ENCODE peak calls at places on chromosomes 3 and 15, in four cellular contexts. S is heart left ventricle, D is cardiac muscle cell, I is aorta. Y is an unnamed sample.

GRCh38 chr3:194120789-194121770 is 14.9 kb upstream of the HES1 start:
- DNase-seq in S (no peak), D (no peak), I (no peak), Y (no peak)

GRCh38 chr15:57680021-57680420 is 26.5 kb upstream of the POLR2M start:
- DNase-seq in S (no peak), D (no peak), I (no peak), Y (no peak)

GRCh38 chr15:95409924-95410323 is 920.6 kb upstream of the NR2F2 start:
- DNase-seq in S (no peak), D (no peak), I (no peak), Y (no peak)

GRCh38 chr3:120449701-120450216 is 1.0 kb downstream of the FSTL1 start:
- DNase-seq in S (no peak), D (peak; percentile 37), I (no peak), Y (no peak)

GRCh38 chr15:98519767-98520166 is 128.6 kb upstream of the IGF1R start:
- DNase-seq in S (no peak), D (no peak), I (no peak), Y (no peak)

GRCh38 chr3:122681294-122682015 is 816 bp downstream of the PARP14 start:
- DNase-seq in S (no peak), D (no peak), I (no peak), Y (no peak)

GRCh38 chr3:63015614-63016016 is 140.4 kb upstream of the CADPS start:
- DNase-seq in S (no peak), D (peak; percentile 42), I (no peak), Y (no peak)

GRCh38 chr15:76198456-76199105 is 112.7 kb downstream of the ETFA start:
- DNase-seq in S (no peak), D (no peak), I (no peak), Y (no peak)

GRCh38 chr15:34358367-34358766 is 8.6 kb downstream of the LPCAT4 start:
- DNase-seq in S (no peak), D (no peak), I (no peak), Y (no peak)

GRCh38 chr15:75799190-75799589 is 44.1 kb upstream of the UBE2Q2 start:
- DNase-seq in S (no peak), D (no peak), I (no peak), Y (no peak)

GRCh38 chr3:136862611-136862951 is 573 bp downstream of the NCK1 start:
- DNase-seq in S (peak; percentile 46), D (peak; percentile 62), I (peak; percentile 81), Y (peak; percentile 75)

GRCh38 chr3:56131976-56132590 is 336.2 kb downstream of the ERC2 start:
- DNase-seq in S (no peak), D (no peak), I (no peak), Y (no peak)

GRCh38 chr3:112976001-112976400 is 1.1 kb upstream of the CD200R1 start:
- DNase-seq in S (no peak), D (no peak), I (no peak), Y (no peak)

GRCh38 chr3:42090973-42091731 is at the start of gene TRAK1:
- DNase-seq in S (peak; percentile 37), D (no peak), I (no peak), Y (no peak)

GRCh38 chr15:41966414-41966812 is 5.9 kb downstream of the EHD4 start:
- DNase-seq in S (no peak), D (no peak), I (peak; percentile 33), Y (no peak)

GRCh38 chr3:106765342-106765741 is 611.9 kb upstream of the CCDC54 start:
- DNase-seq in S (no peak), D (no peak), I (no peak), Y (no peak)

GRCh38 chr15:74375303-74375693 is 7.9 kb upstream of the CYP11A1 start:
- DNase-seq in S (peak; percentile 71), D (peak; percentile 86), I (peak; percentile 93), Y (peak; percentile 84)

GRCh38 chr3:78519281-78519680 is 1248.5 kb downstream of the ROBO1 start:
- DNase-seq in S (no peak), D (no peak), I (no peak), Y (no peak)

GRCh38 chr15:75733761-75734651 is 21.4 kb upstream of the CSPG4 start:
- DNase-seq in S (no peak), D (no peak), I (no peak), Y (no peak)

GRCh38 chr15:81170504-81170903 is 26.2 kb upstream of the IL16 start:
- DNase-seq in S (no peak), D (no peak), I (no peak), Y (no peak)

GRCh38 chr15:79858469-79858868 is 38.3 kb downstream of the MTHFS start:
- DNase-seq in S (no peak), D (no peak), I (no peak), Y (no peak)

GRCh38 chr3:11643212-11644087 is at the start of gene VGLL4:
- DNase-seq in S (peak; percentile 90), D (peak; percentile 97), I (peak; percentile 94), Y (peak; percentile 84)

GRCh38 chr3:30602946-30603345 is 3.5 kb upstream of the TGFBR2 start:
- DNase-seq in S (no peak), D (no peak), I (no peak), Y (no peak)

GRCh38 chr3:171297951-171298350 is 162.3 kb downstream of the TNIK start:
- DNase-seq in S (no peak), D (no peak), I (no peak), Y (no peak)

GRCh38 chr3:114223146-114223545 is 14.2 kb downstream of the ZNF80 start:
- DNase-seq in S (no peak), D (no peak), I (no peak), Y (no peak)

GRCh38 chr3:55157736-55158135 is 229.9 kb upstream of the LRTM1 start:
- DNase-seq in S (no peak), D (no peak), I (no peak), Y (no peak)

GRCh38 chr3:123735456-123735855 is 148.7 kb downstream of the MYLK start:
- DNase-seq in S (no peak), D (no peak), I (no peak), Y (no peak)

GRCh38 chr15:31344266-31344665 is 17.6 kb downstream of the KLF13 start:
- DNase-seq in S (peak; percentile 23), D (no peak), I (no peak), Y (no peak)
- H3K4me1 ChIP-seq in S (peaks cover 100% of the 10 kb centered on the region), D (peaks cover 14% of the 10 kb centered on the region), I (no peaks in the 10 kb centered on the region), Y (peaks cover 83% of the 10 kb centered on the region)

GRCh38 chr3:126269360-126269759 is 87.8 kb downstream of the KLF15 start:
- DNase-seq in S (no peak), D (no peak), I (peak; percentile 68), Y (no peak)

GRCh38 chr3:126267169-126267975 is 87.0 kb upstream of the ALDH1L1 start:
- DNase-seq in S (peak; percentile 64), D (peak; percentile 93), I (peak; percentile 94), Y (peak; percentile 86)

GRCh38 chr3:126266850-126267168 is 86.4 kb upstream of the ALDH1L1 start:
- DNase-seq in S (no peak), D (no peak), I (no peak), Y (no peak)

GRCh38 chr3:126268866-126269265 is 88.3 kb downstream of the KLF15 start:
- DNase-seq in S (no peak), D (no peak), I (peak; percentile 61), Y (no peak)

DNA sequence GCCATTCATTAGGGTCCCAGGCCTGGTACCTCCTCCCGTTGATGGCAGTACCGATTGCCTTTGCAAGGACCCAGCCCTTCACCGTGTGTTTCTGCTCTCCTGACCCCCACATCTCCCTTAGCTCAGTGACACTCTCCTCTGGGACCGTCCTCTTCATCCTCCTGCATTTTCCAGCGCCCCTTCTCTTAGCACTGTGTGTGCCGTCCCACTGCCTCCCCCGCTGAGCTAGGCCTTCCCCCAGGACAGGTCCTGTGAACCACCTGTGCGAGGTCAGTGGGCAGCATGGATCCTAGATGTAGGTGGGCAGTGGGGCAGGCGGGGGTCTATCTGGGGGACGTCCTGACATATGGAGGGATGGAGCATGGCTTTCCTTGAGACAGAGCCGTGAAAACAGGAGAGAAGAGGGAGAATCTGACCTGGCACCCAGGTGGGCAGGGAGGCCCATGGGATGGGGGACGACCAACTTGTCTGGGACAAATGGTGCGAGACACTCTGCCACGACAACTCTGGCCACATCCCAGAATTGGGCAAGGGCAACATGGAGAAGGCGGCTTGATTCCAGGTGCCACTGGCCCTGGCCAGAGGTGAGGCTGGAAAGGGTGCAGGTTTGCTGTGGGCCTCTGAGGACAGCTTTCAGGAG is 87.7 kb upstream of the ALDH1L1 start:
- DNase-seq in S (no peak), D (no peak), I (peak; percentile 73), Y (no peak)
- H3K4me3 ChIP-seq in S (peak overlapping the region; percentile 45), D (peak overlapping the region; percentile 27), I (no peak overlapping the region), Y (no peak overlapping the region)

DNA sequence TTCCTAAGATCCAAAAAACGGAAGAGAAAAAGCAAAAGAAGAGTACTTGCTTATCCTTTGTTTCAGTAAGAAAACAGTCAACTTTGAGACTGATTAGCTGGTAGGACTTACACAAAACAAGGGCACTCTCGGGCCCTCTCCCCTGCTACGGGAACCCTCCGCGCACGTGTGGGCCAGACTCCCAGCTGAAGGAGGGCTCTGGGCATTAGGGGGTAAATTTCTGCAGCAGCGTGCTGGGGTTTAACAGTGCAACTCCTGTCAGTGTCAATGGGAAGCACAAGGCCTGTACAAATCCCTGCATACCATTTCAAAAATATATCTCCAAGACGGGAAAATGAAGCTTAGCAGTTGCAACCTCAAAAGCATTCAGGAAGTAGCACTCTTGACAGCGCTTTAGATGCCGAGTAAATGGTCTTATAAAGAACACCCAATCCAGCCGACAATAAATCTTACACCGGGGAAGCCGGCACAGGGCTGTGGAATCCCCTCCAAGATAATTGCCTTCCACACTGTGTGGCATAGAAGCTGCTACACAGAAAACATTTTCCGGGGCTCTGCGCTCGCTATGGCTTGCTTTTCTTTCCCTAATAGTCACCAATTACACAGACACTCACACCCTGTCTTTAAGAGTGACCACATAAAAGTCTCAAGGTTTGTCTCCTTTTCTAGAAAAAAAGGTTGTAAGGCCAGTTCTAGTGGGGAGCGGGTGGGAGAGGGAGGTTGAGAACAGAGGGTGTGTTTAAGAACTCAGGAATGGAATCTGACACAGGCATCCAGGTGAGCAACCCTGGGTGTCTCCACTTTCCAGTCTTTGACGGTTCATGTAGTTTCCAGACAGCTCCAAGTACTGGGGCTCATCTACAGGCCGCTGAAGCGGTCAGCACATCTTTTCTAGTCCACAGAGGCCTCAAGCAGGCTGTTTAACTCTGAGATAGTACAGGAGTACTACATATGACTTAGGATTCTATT is 512.7 kb downstream of the FOXP1 start:
- DNase-seq in S (no peak), D (no peak), I (no peak), Y (no peak)
- H3K27ac ChIP-seq in S (peak overlapping the region; percentile 97), D (peak overlapping the region; percentile 72), I (peak overlapping the region; percentile 61), Y (no peak overlapping the region)

GRCh38 chr15:48031973-48032372 is 88.8 kb upstream of the SLC24A5 start:
- DNase-seq in S (no peak), D (no peak), I (no peak), Y (no peak)
- H3K4me1 ChIP-seq in S (no peaks in the 10 kb centered on the region), D (peaks cover 6% of the 10 kb centered on the region), I (no peaks in the 10 kb centered on the region), Y (no peaks in the 10 kb centered on the region)

Y was measured in lung.